ENCODE peak calls at places on chromosomes 7 and 10, in eight cellular contexts. A, V, Z, H, Q, N, S and K are unnamed samples.

GRCh38 chr7:102181517-102181916 is 105.2 kb upstream of the SH2B2 start:
- DNase-seq in A (no peak), V (no peak), Z (no peak), H (no peak), Q (no peak), N (no peak), S (no peak), K (no peak)

GRCh38 chr10:100730739-100731602 is 14.4 kb upstream of the PAX2 start:
- DNase-seq in A (no peak), V (no peak), Z (no peak), H (peak), Q (no peak), N (no peak), S (peak), K (no peak)

GRCh38 chr10:95196053-95196452 is 2.0 kb downstream of the ACSM6 start:
- DNase-seq in A (no peak), V (no peak), Z (no peak), H (peak), Q (no peak), N (no peak), S (no peak), K (peak)

GRCh38 chr7:112442210-112442609 is 8.1 kb upstream of the IFRD1 start:
- DNase-seq in A (no peak), V (no peak), Z (no peak), H (no peak), Q (no peak), N (no peak), S (no peak), K (no peak)

GRCh38 chr7:66110861-66111260 is 3.8 kb upstream of the CRCP start:
- DNase-seq in A (no peak), V (no peak), Z (no peak), H (no peak), Q (no peak), N (no peak), S (peak), K (no peak)

GRCh38 chr10:91587710-91588638 is 44.9 kb downstream of the PPP1R3C start:
- DNase-seq in A (no peak), V (no peak), Z (no peak), H (no peak), Q (peak), N (no peak), S (peak), K (no peak)

GRCh38 chr7:98133181-98133580 is 26.5 kb downstream of the LMTK2 start:
- DNase-seq in A (no peak), V (no peak), Z (no peak), H (no peak), Q (no peak), N (no peak), S (peak), K (no peak)

GRCh38 chr7:144834516-144835165 is 1.2 kb downstream of the TPK1 start:
- DNase-seq in A (no peak), V (peak), Z (no peak), H (no peak), Q (peak), N (no peak), S (peak), K (no peak)

GRCh38 chr7:129144834-129145668 is 544 bp downstream of the TSPAN33 start:
- DNase-seq in A (no peak), V (peak), Z (no peak), H (no peak), Q (no peak), N (no peak), S (no peak), K (no peak)

GRCh38 chr10:63390521-63390920 is 75.3 kb downstream of the JMJD1C start:
- DNase-seq in A (no peak), V (no peak), Z (no peak), H (no peak), Q (no peak), N (no peak), S (no peak), K (no peak)

GRCh38 chr10:69684020-69684980 is 54.3 kb downstream of the FAM241B start:
- DNase-seq in A (peak), V (no peak), Z (no peak), H (no peak), Q (peak), N (peak), S (peak), K (no peak)

GRCh38 chr7:27107391-27107900 is 5.0 kb upstream of the HOXA2 start:
- DNase-seq in A (no peak), V (no peak), Z (no peak), H (no peak), Q (no peak), N (no peak), S (no peak), K (no peak)

GRCh38 chr7:39501358-39501757 is 64.8 kb upstream of the YAE1 start:
- DNase-seq in A (no peak), V (no peak), Z (no peak), H (no peak), Q (no peak), N (no peak), S (peak), K (no peak)

GRCh38 chr10:58823983-58824382 is 311.3 kb downstream of the BICC1 start:
- DNase-seq in A (peak), V (no peak), Z (no peak), H (no peak), Q (no peak), N (no peak), S (no peak), K (no peak)

GRCh38 chr10:118850418-118851061 is 95.8 kb upstream of the CACUL1 start:
- DNase-seq in A (peak), V (peak), Z (peak), H (peak), Q (peak), N (peak), S (peak), K (peak)

GRCh38 chr7:45700556-45700955 is 126.4 kb downstream of the ADCY1 start:
- DNase-seq in A (no peak), V (no peak), Z (no peak), H (no peak), Q (no peak), N (no peak), S (no peak), K (no peak)

GRCh38 chr10:126663880-126664279 is 6.6 kb downstream of the C10orf90 start:
- DNase-seq in A (no peak), V (no peak), Z (no peak), H (no peak), Q (peak), N (no peak), S (peak), K (no peak)

GRCh38 chr10:110268931-110269640 is 35.6 kb downstream of the SMNDC1 start:
- DNase-seq in A (no peak), V (no peak), Z (no peak), H (no peak), Q (no peak), N (no peak), S (no peak), K (no peak)

GRCh38 chr7:43895847-43896415 is 10.5 kb downstream of the URGCP start:
- DNase-seq in A (no peak), V (no peak), Z (no peak), H (no peak), Q (no peak), N (no peak), S (no peak), K (no peak)

GRCh38 chr7:158377800-158378623 is 209.6 kb downstream of the PTPRN2 start:
- DNase-seq in A (no peak), V (no peak), Z (no peak), H (no peak), Q (no peak), N (no peak), S (no peak), K (no peak)

GRCh38 chr10:70776455-70777005 is 8.6 kb downstream of the TBATA start:
- DNase-seq in A (no peak), V (no peak), Z (no peak), H (no peak), Q (no peak), N (no peak), S (no peak), K (no peak)

GRCh38 chr7:131497454-131497853 is 59.0 kb downstream of the PODXL start:
- DNase-seq in A (no peak), V (no peak), Z (no peak), H (no peak), Q (no peak), N (no peak), S (no peak), K (no peak)

GRCh38 chr10:33566426-33566825 is 232.0 kb upstream of the NRP1 start:
- DNase-seq in A (no peak), V (no peak), Z (no peak), H (peak), Q (no peak), N (no peak), S (no peak), K (no peak)

GRCh38 chr10:13414855-13415254 is 66.8 kb upstream of the SEPHS1 start:
- DNase-seq in A (no peak), V (no peak), Z (no peak), H (peak), Q (no peak), N (no peak), S (peak), K (no peak)

GRCh38 chr7:39667354-39667923 is 44.1 kb downstream of the RALA start:
- DNase-seq in A (no peak), V (no peak), Z (no peak), H (no peak), Q (no peak), N (no peak), S (no peak), K (no peak)

GRCh38 chr10:50417906-50418697 is 166.8 kb upstream of the ASAH2 start:
- DNase-seq in A (peak), V (peak), Z (peak), H (peak), Q (peak), N (peak), S (peak), K (no peak)

GRCh38 chr7:35854311-35854710 is 53.5 kb downstream of the SEPTIN7 start:
- DNase-seq in A (no peak), V (no peak), Z (no peak), H (no peak), Q (no peak), N (no peak), S (no peak), K (no peak)

GRCh38 chr10:70926215-70927000 is 38.0 kb upstream of the PCBD1 start:
- DNase-seq in A (no peak), V (no peak), Z (no peak), H (no peak), Q (peak), N (no peak), S (no peak), K (no peak)

GRCh38 chr10:114780610-114781184 is 40.9 kb upstream of the FHIP2A start:
- DNase-seq in A (no peak), V (no peak), Z (no peak), H (no peak), Q (no peak), N (no peak), S (no peak), K (no peak)

GRCh38 chr10:15469066-15469465 is 98.0 kb upstream of the FAM171A1 start:
- DNase-seq in A (no peak), V (no peak), Z (no peak), H (no peak), Q (no peak), N (no peak), S (no peak), K (no peak)

GRCh38 chr10:131163444-131163843 is 148.1 kb downstream of the TCERG1L start:
- DNase-seq in A (no peak), V (no peak), Z (no peak), H (no peak), Q (no peak), N (no peak), S (no peak), K (no peak)

GRCh38 chr7:119737390-119737789 is 535.6 kb upstream of the KCND2 start:
- DNase-seq in A (no peak), V (no peak), Z (no peak), H (no peak), Q (no peak), N (no peak), S (no peak), K (no peak)

GRCh38 chr7:32155712-32156111 is 85.5 kb upstream of the PDE1C start:
- DNase-seq in A (no peak), V (no peak), Z (no peak), H (no peak), Q (no peak), N (no peak), S (no peak), K (no peak)

GRCh38 chr7:93148727-93149126 is 542 bp upstream of the SAMD9L start:
- DNase-seq in A (no peak), V (no peak), Z (no peak), H (no peak), Q (no peak), N (no peak), S (no peak), K (no peak)

GRCh38 chr7:128136215-128136597 is 104.9 kb upstream of the LEP start:
- DNase-seq in A (no peak), V (no peak), Z (no peak), H (peak), Q (no peak), N (no peak), S (no peak), K (no peak)

DNA sequence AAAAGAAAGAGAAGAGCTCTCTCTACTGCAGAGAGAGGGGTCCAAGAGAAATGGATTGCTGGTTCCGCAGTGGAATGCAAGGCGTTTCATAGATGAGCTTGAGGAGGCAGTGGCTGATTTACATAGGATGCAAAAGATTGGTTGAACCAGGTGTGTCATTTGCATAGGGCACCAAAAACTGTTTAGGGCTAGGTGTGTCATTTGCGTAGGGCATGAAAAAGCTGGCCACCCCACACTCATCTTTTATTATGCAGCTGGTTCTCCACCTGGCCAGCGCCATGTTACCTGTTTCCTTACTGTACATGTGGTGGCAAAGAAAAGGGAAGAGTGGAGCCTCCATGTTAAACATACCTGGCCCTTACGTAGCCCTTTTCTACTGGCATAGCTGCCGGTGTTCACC is 33.0 kb downstream of the CASP7 start:
- DNase-seq in A (no peak), V (no peak), Z (no peak), H (peak), Q (no peak), N (no peak), S (no peak), K (no peak)
- H3K27ac ChIP-seq in A (no peak), V (no peak), Z (no peak), H (no peak), Q (no peak), N (no peak), S (no peak), K (no peak)

DNA sequence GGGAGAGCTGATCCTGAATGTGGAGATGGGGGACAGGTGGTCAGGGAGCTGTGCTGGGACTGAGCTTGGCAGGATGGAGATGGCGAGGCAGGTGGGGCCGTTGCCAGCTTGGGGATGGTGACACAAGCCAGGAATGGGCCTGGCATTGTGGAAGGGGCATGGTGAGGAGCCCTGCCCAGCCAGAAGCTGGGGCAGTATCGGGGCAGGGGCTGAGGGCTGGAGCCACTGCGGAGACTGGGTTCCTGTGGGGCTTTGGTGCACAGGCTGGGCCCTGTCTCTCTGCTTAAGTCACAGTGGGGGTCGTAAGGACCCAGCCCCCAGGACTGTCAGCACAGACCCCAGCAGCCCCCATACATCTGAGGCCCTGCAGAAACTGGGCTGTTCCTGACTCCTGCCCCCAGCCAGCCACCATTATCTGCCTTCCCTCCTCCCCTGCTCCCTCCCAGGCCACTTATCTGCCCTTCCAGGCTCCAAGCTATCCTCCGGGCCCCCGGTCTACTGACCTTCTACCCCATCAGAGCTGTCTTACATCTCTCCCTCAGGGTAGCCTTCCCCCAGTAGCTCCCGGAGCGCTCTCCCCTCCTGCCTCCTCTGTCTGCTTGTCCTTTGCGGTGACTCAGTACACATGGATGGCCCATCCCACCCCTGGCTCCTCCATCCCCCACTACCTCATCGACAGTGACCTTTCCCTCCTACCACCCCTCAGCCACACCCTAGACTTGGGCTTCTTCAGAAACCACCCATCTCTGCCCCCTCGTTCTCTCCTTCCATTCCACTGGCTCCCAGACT is 44.2 kb downstream of the PPIF start:
- DNase-seq in A (peak), V (no peak), Z (no peak), H (no peak), Q (peak), N (peak), S (no peak), K (no peak)
- H3K27ac ChIP-seq in A (no peak), V (no peak), Z (no peak), H (no peak), Q (no peak), N (no peak), S (no peak), K (peak)

DNA sequence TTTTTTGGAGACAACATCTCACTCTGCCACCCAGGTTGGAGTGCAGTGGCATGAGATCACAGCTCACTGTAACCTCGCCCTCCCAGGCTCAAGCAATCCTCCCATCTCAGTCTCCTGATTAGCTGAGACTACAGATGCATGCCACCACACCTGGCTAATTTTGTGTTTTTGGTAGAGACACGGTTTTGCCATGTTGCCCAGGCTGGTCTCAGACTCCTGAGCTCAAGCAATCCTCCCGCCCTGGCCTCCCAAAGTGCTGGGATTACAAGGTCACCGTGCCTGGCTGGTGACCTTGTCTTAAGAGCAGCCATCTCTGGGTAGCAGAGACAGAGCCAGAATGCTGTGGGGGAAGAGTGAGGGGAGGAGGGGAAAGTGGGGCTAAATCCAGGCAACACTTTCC is 25.8 kb upstream of the ASCC1 start:
- DNase-seq in A (peak), V (no peak), Z (no peak), H (no peak), Q (no peak), N (no peak), S (no peak), K (no peak)
- H3K27ac ChIP-seq in A (no peak), V (no peak), Z (peak), H (no peak), Q (peak), N (no peak), S (no peak), K (no peak)

GRCh38 chr10:112653851-112654250 is 206.8 kb downstream of the VTI1A start:
- DNase-seq in A (no peak), V (no peak), Z (no peak), H (no peak), Q (no peak), N (no peak), S (no peak), K (no peak)

GRCh38 chr10:112653215-112653614 is 206.2 kb downstream of the VTI1A start:
- DNase-seq in A (no peak), V (no peak), Z (no peak), H (no peak), Q (no peak), N (no peak), S (no peak), K (no peak)

GRCh38 chr10:112654794-112655193 is 207.8 kb downstream of the VTI1A start:
- DNase-seq in A (no peak), V (no peak), Z (no peak), H (no peak), Q (no peak), N (no peak), S (no peak), K (no peak)

GRCh38 chr10:112650588-112651030 is 203.6 kb downstream of the VTI1A start:
- DNase-seq in A (no peak), V (no peak), Z (no peak), H (no peak), Q (no peak), N (no peak), S (peak), K (no peak)

DNA sequence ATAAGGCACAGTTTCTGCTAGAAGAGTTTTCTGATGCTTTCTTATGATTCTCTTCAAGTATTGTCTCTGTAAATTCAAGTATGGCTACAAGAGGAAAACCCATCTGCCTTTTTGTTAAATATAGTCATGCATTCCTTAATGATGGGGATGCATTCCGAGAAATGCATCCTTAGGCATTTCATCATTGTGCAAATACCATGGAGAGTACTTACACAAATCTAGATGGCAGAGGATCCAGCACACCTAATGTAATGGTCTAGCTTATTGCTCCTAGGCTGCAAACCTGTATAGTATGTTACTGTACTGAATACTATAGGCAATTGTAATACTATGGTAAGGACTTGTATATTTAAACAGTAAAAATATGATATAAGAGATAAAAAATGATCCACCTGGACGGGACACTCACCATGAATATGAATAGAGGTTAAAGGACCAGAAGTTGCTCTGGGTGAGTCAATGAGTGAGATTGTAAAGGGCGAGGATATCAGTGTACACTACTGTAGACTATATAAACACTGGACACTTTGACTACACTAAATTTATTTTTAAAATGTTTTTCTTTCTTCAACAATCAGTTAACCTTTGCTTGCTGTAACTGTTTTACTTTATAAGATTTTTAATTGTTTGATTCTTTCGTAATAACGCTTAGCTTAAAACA is 202.6 kb downstream of the VTI1A start:
- DNase-seq in A (no peak), V (no peak), Z (no peak), H (no peak), Q (no peak), N (no peak), S (no peak), K (no peak)
- H3K27ac ChIP-seq in A (no peak), V (no peak), Z (no peak), H (no peak), Q (no peak), N (no peak), S (no peak), K (no peak)

GRCh38 chr10:124101351-124101750 is 8.0 kb upstream of the CHST15 start:
- DNase-seq in A (no peak), V (no peak), Z (no peak), H (no peak), Q (no peak), N (no peak), S (no peak), K (no peak)

GRCh38 chr10:124104011-124104627 is 10.7 kb upstream of the CHST15 start:
- DNase-seq in A (no peak), V (no peak), Z (no peak), H (no peak), Q (no peak), N (peak), S (no peak), K (no peak)

GRCh38 chr10:124106241-124106905 is 13.0 kb upstream of the CHST15 start:
- DNase-seq in A (peak), V (no peak), Z (peak), H (no peak), Q (peak), N (peak), S (peak), K (peak)

GRCh38 chr10:124105594-124105993 is 12.2 kb upstream of the CHST15 start:
- DNase-seq in A (no peak), V (no peak), Z (no peak), H (no peak), Q (no peak), N (peak), S (no peak), K (no peak)

DNA sequence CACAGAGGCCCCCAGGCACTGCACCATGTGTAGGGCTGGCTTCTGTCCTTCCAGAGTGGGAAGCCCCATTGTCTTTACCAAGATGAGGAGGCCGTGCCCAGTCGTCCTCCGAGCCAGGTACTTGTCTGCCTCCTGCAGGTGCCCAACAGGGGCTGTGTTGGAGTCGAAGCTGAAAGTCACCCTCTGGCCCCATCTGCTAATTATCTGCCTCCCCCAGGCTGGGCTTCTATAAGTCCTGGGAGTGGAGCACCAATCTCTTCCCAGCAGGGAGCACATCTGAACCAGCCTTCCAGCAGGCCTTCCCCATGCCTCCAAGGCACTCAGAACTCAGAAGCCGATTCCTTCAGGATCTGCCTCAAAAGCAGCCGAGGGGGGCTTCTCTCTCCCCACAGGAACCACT is 11.6 kb upstream of the CHST15 start:
- DNase-seq in A (no peak), V (no peak), Z (no peak), H (no peak), Q (no peak), N (peak), S (no peak), K (no peak)
- H3K27ac ChIP-seq in A (no peak), V (no peak), Z (peak), H (no peak), Q (no peak), N (peak), S (no peak), K (no peak)